ENCODE peak calls at places on chromosomes 7 and 10, in four cellular contexts. One of them, this sample, is unnamed.

GRCh38 chr10:91220954-91221696 is 662 bp downstream of the PCGF5 start:
- DNase-seq in SJCRH30: peak
- DNase-seq in MCF 10A: peak
- DNase-seq in activated CD8-positive, alpha-beta memory T cell treated with anti-CD3 and anti-CD28 coated beads, Interleukin-2, amount 50 U/mL, for 48 hours: no peak
- DNase-seq in this sample: peak

GRCh38 chr10:8800426-8800825 is 745.9 kb downstream of the GATA3 start:
- DNase-seq in SJCRH30: no peak
- DNase-seq in MCF 10A: no peak
- DNase-seq in activated CD8-positive, alpha-beta memory T cell treated with anti-CD3 and anti-CD28 coated beads, Interleukin-2, amount 50 U/mL, for 48 hours: no peak
- DNase-seq in this sample: no peak

GRCh38 chr7:131267631-131268030 is 60.0 kb upstream of the MKLN1 start:
- DNase-seq in SJCRH30: no peak
- DNase-seq in MCF 10A: no peak
- DNase-seq in activated CD8-positive, alpha-beta memory T cell treated with anti-CD3 and anti-CD28 coated beads, Interleukin-2, amount 50 U/mL, for 48 hours: no peak
- DNase-seq in this sample: no peak

GRCh38 chr7:17706734-17707133 is 233.6 kb downstream of the SNX13 start:
- DNase-seq in SJCRH30: peak
- DNase-seq in MCF 10A: peak
- DNase-seq in activated CD8-positive, alpha-beta memory T cell treated with anti-CD3 and anti-CD28 coated beads, Interleukin-2, amount 50 U/mL, for 48 hours: no peak
- DNase-seq in this sample: peak

GRCh38 chr7:140635345-140635744 is 5.3 kb downstream of the DENND2A start:
- DNase-seq in SJCRH30: no peak
- DNase-seq in MCF 10A: no peak
- DNase-seq in activated CD8-positive, alpha-beta memory T cell treated with anti-CD3 and anti-CD28 coated beads, Interleukin-2, amount 50 U/mL, for 48 hours: no peak
- DNase-seq in this sample: no peak

GRCh38 chr7:67856046-67856445 is 859.4 kb downstream of the TYW1 start:
- DNase-seq in SJCRH30: no peak
- DNase-seq in MCF 10A: no peak
- DNase-seq in activated CD8-positive, alpha-beta memory T cell treated with anti-CD3 and anti-CD28 coated beads, Interleukin-2, amount 50 U/mL, for 48 hours: no peak
- DNase-seq in this sample: no peak

GRCh38 chr7:78607099-78607498 is 808.5 kb downstream of the PHTF2 start:
- DNase-seq in SJCRH30: peak
- DNase-seq in MCF 10A: peak
- DNase-seq in activated CD8-positive, alpha-beta memory T cell treated with anti-CD3 and anti-CD28 coated beads, Interleukin-2, amount 50 U/mL, for 48 hours: no peak
- DNase-seq in this sample: peak

GRCh38 chr10:3782099-3782455 is 2.9 kb downstream of the KLF6 start:
- DNase-seq in SJCRH30: no peak
- DNase-seq in MCF 10A: peak
- DNase-seq in activated CD8-positive, alpha-beta memory T cell treated with anti-CD3 and anti-CD28 coated beads, Interleukin-2, amount 50 U/mL, for 48 hours: no peak
- DNase-seq in this sample: no peak

GRCh38 chr10:132138596-132138995 is 48.2 kb upstream of the DPYSL4 start:
- DNase-seq in SJCRH30: no peak
- DNase-seq in MCF 10A: no peak
- DNase-seq in activated CD8-positive, alpha-beta memory T cell treated with anti-CD3 and anti-CD28 coated beads, Interleukin-2, amount 50 U/mL, for 48 hours: no peak
- DNase-seq in this sample: no peak

GRCh38 chr7:41085244-41085643 is 617.6 kb downstream of the INHBA start:
- DNase-seq in SJCRH30: peak
- DNase-seq in MCF 10A: peak
- DNase-seq in activated CD8-positive, alpha-beta memory T cell treated with anti-CD3 and anti-CD28 coated beads, Interleukin-2, amount 50 U/mL, for 48 hours: no peak
- DNase-seq in this sample: peak

GRCh38 chr10:4902571-4903011 is 60.6 kb upstream of the AKR1C1 start:
- DNase-seq in SJCRH30: no peak
- DNase-seq in MCF 10A: peak
- DNase-seq in activated CD8-positive, alpha-beta memory T cell treated with anti-CD3 and anti-CD28 coated beads, Interleukin-2, amount 50 U/mL, for 48 hours: no peak
- DNase-seq in this sample: no peak

GRCh38 chr7:67764312-67764711 is 767.7 kb downstream of the TYW1 start:
- DNase-seq in SJCRH30: no peak
- DNase-seq in MCF 10A: no peak
- DNase-seq in activated CD8-positive, alpha-beta memory T cell treated with anti-CD3 and anti-CD28 coated beads, Interleukin-2, amount 50 U/mL, for 48 hours: no peak
- DNase-seq in this sample: no peak

GRCh38 chr10:71080381-71081228 is 131.8 kb upstream of the UNC5B start:
- DNase-seq in SJCRH30: no peak
- DNase-seq in MCF 10A: no peak
- DNase-seq in activated CD8-positive, alpha-beta memory T cell treated with anti-CD3 and anti-CD28 coated beads, Interleukin-2, amount 50 U/mL, for 48 hours: peak
- DNase-seq in this sample: no peak

GRCh38 chr7:96187735-96188622 is 133.9 kb downstream of the SLC25A13 start:
- DNase-seq in SJCRH30: no peak
- DNase-seq in MCF 10A: no peak
- DNase-seq in activated CD8-positive, alpha-beta memory T cell treated with anti-CD3 and anti-CD28 coated beads, Interleukin-2, amount 50 U/mL, for 48 hours: no peak
- DNase-seq in this sample: no peak

GRCh38 chr10:52805414-52806285 is 33.1 kb upstream of the MBL2 start:
- DNase-seq in SJCRH30: no peak
- DNase-seq in MCF 10A: no peak
- DNase-seq in activated CD8-positive, alpha-beta memory T cell treated with anti-CD3 and anti-CD28 coated beads, Interleukin-2, amount 50 U/mL, for 48 hours: no peak
- DNase-seq in this sample: no peak

GRCh38 chr7:129435414-129435829 is 1.2 kb downstream of the STRIP2 start:
- DNase-seq in SJCRH30: no peak
- DNase-seq in MCF 10A: no peak
- DNase-seq in activated CD8-positive, alpha-beta memory T cell treated with anti-CD3 and anti-CD28 coated beads, Interleukin-2, amount 50 U/mL, for 48 hours: no peak
- DNase-seq in this sample: no peak

GRCh38 chr10:116779076-116779687 is 36.8 kb upstream of the HSPA12A start:
- DNase-seq in SJCRH30: no peak
- DNase-seq in MCF 10A: peak
- DNase-seq in activated CD8-positive, alpha-beta memory T cell treated with anti-CD3 and anti-CD28 coated beads, Interleukin-2, amount 50 U/mL, for 48 hours: no peak
- DNase-seq in this sample: no peak

GRCh38 chr7:91347288-91347687 is 83.1 kb downstream of the FZD1 start:
- DNase-seq in SJCRH30: no peak
- DNase-seq in MCF 10A: no peak
- DNase-seq in activated CD8-positive, alpha-beta memory T cell treated with anti-CD3 and anti-CD28 coated beads, Interleukin-2, amount 50 U/mL, for 48 hours: no peak
- DNase-seq in this sample: peak

GRCh38 chr7:132609222-132609621 is 33.0 kb upstream of the PLXNA4 start:
- DNase-seq in SJCRH30: peak
- DNase-seq in MCF 10A: no peak
- DNase-seq in activated CD8-positive, alpha-beta memory T cell treated with anti-CD3 and anti-CD28 coated beads, Interleukin-2, amount 50 U/mL, for 48 hours: no peak
- DNase-seq in this sample: peak

GRCh38 chr7:5278781-5279180 is 4.0 kb upstream of the SLC29A4 start:
- DNase-seq in SJCRH30: peak
- DNase-seq in MCF 10A: no peak
- DNase-seq in activated CD8-positive, alpha-beta memory T cell treated with anti-CD3 and anti-CD28 coated beads, Interleukin-2, amount 50 U/mL, for 48 hours: no peak
- DNase-seq in this sample: no peak

GRCh38 chr10:78474743-78475142 is 441.1 kb downstream of the RPS24 start:
- DNase-seq in SJCRH30: no peak
- DNase-seq in MCF 10A: no peak
- DNase-seq in activated CD8-positive, alpha-beta memory T cell treated with anti-CD3 and anti-CD28 coated beads, Interleukin-2, amount 50 U/mL, for 48 hours: no peak
- DNase-seq in this sample: no peak

GRCh38 chr7:102404005-102404861 is 8.1 kb downstream of the PRKRIP1 start:
- DNase-seq in SJCRH30: peak
- DNase-seq in MCF 10A: peak
- DNase-seq in activated CD8-positive, alpha-beta memory T cell treated with anti-CD3 and anti-CD28 coated beads, Interleukin-2, amount 50 U/mL, for 48 hours: no peak
- DNase-seq in this sample: peak

GRCh38 chr10:30701471-30702173 is 72.1 kb upstream of the LYZL2 start:
- DNase-seq in SJCRH30: peak
- DNase-seq in MCF 10A: peak
- DNase-seq in activated CD8-positive, alpha-beta memory T cell treated with anti-CD3 and anti-CD28 coated beads, Interleukin-2, amount 50 U/mL, for 48 hours: peak
- DNase-seq in this sample: peak

GRCh38 chr7:13037216-13037615 is 349.8 kb downstream of the ARL4A start:
- DNase-seq in SJCRH30: no peak
- DNase-seq in MCF 10A: no peak
- DNase-seq in activated CD8-positive, alpha-beta memory T cell treated with anti-CD3 and anti-CD28 coated beads, Interleukin-2, amount 50 U/mL, for 48 hours: no peak
- DNase-seq in this sample: no peak

GRCh38 chr10:69575164-69575722 is 2.0 kb upstream of the NEUROG3 start:
- DNase-seq in SJCRH30: peak
- DNase-seq in MCF 10A: no peak
- DNase-seq in activated CD8-positive, alpha-beta memory T cell treated with anti-CD3 and anti-CD28 coated beads, Interleukin-2, amount 50 U/mL, for 48 hours: no peak
- DNase-seq in this sample: no peak

GRCh38 chr10:36345770-36346169 is 703.7 kb upstream of the FZD8 start:
- DNase-seq in SJCRH30: no peak
- DNase-seq in MCF 10A: no peak
- DNase-seq in activated CD8-positive, alpha-beta memory T cell treated with anti-CD3 and anti-CD28 coated beads, Interleukin-2, amount 50 U/mL, for 48 hours: no peak
- DNase-seq in this sample: no peak

GRCh38 chr10:89975716-89976243 is 274.4 kb downstream of the KIF20B start:
- DNase-seq in SJCRH30: peak
- DNase-seq in MCF 10A: no peak
- DNase-seq in activated CD8-positive, alpha-beta memory T cell treated with anti-CD3 and anti-CD28 coated beads, Interleukin-2, amount 50 U/mL, for 48 hours: no peak
- DNase-seq in this sample: no peak

GRCh38 chr10:100985336-100985735 is 2.0 kb downstream of the MRPL43 start:
- DNase-seq in SJCRH30: no peak
- DNase-seq in MCF 10A: no peak
- DNase-seq in activated CD8-positive, alpha-beta memory T cell treated with anti-CD3 and anti-CD28 coated beads, Interleukin-2, amount 50 U/mL, for 48 hours: no peak
- DNase-seq in this sample: no peak

GRCh38 chr10:114151486-114151885 is 22.5 kb downstream of the CCDC186 start:
- DNase-seq in SJCRH30: no peak
- DNase-seq in MCF 10A: peak
- DNase-seq in activated CD8-positive, alpha-beta memory T cell treated with anti-CD3 and anti-CD28 coated beads, Interleukin-2, amount 50 U/mL, for 48 hours: no peak
- DNase-seq in this sample: peak

GRCh38 chr7:106793015-106793651 is 71.9 kb upstream of the PIK3CG start:
- DNase-seq in SJCRH30: peak
- DNase-seq in MCF 10A: peak
- DNase-seq in activated CD8-positive, alpha-beta memory T cell treated with anti-CD3 and anti-CD28 coated beads, Interleukin-2, amount 50 U/mL, for 48 hours: no peak
- DNase-seq in this sample: no peak

GRCh38 chr10:12980713-12981306 is 20.7 kb downstream of the CCDC3 start:
- DNase-seq in SJCRH30: peak
- DNase-seq in MCF 10A: no peak
- DNase-seq in activated CD8-positive, alpha-beta memory T cell treated with anti-CD3 and anti-CD28 coated beads, Interleukin-2, amount 50 U/mL, for 48 hours: no peak
- DNase-seq in this sample: no peak

GRCh38 chr7:41911792-41912191 is 208.9 kb upstream of the INHBA start:
- DNase-seq in SJCRH30: no peak
- DNase-seq in MCF 10A: no peak
- DNase-seq in activated CD8-positive, alpha-beta memory T cell treated with anti-CD3 and anti-CD28 coated beads, Interleukin-2, amount 50 U/mL, for 48 hours: no peak
- DNase-seq in this sample: peak

GRCh38 chr10:2436933-2437332 is 630.4 kb upstream of the PFKP start:
- DNase-seq in SJCRH30: no peak
- DNase-seq in MCF 10A: no peak
- DNase-seq in activated CD8-positive, alpha-beta memory T cell treated with anti-CD3 and anti-CD28 coated beads, Interleukin-2, amount 50 U/mL, for 48 hours: no peak
- DNase-seq in this sample: no peak

GRCh38 chr7:38315410-38315809 is 42.0 kb upstream of the TARP start:
- DNase-seq in SJCRH30: no peak
- DNase-seq in MCF 10A: no peak
- DNase-seq in activated CD8-positive, alpha-beta memory T cell treated with anti-CD3 and anti-CD28 coated beads, Interleukin-2, amount 50 U/mL, for 48 hours: no peak
- DNase-seq in this sample: no peak

GRCh38 chr7:158080899-158081445 is 506.7 kb downstream of the PTPRN2 start:
- DNase-seq in SJCRH30: no peak
- DNase-seq in MCF 10A: no peak
- DNase-seq in activated CD8-positive, alpha-beta memory T cell treated with anti-CD3 and anti-CD28 coated beads, Interleukin-2, amount 50 U/mL, for 48 hours: no peak
- DNase-seq in this sample: no peak

This sample was measured in HT1080.